ENCODE peak calls at places on chromosomes 13 and 19, in six cellular contexts. F is sigmoid colon, B is brain microvascular endothelial cell, A is OCI-LY7, N is cardiac fibroblast, O is body of pancreas. E is an unnamed sample.

GRCh38 chr19:28066161-28066560 is 1146.8 kb downstream of the UQCRFS1 start:
- DNase-seq in F (no peak), N (no peak), A (no peak), O (no peak), B (no peak), E (no peak)

GRCh38 chr13:21225082-21225481 is 48.6 kb downstream of the MRPL57 start:
- DNase-seq in O (no peak), N (no peak), A (no peak), B (no peak), F (no peak), E (no peak)

GRCh38 chr19:48646192-48646911 is 365 bp upstream of the CA11 start:
- DNase-seq in F (peak; percentile 95), N (peak; percentile 89), B (peak; percentile 68), A (peak; percentile 92), O (peak; percentile 90), E (peak; percentile 62)

GRCh38 chr13:29522044-29522685 is 73.3 kb downstream of the SLC7A1 start:
- DNase-seq in F (no peak), O (no peak), A (no peak), N (peak; percentile 97), B (peak; percentile 99), E (peak; percentile 99)

GRCh38 chr19:13597625-13598024 is 91.3 kb upstream of the CACNA1A start:
- DNase-seq in B (peak; percentile 45), N (peak; percentile 78), F (peak; percentile 70), O (peak; percentile 25), A (peak; percentile 74), E (peak; percentile 74)

GRCh38 chr13:62525652-62526051 is 1110.0 kb upstream of the PCDH20 start:
- DNase-seq in F (no peak), O (no peak), N (no peak), A (no peak), B (no peak), E (no peak)

GRCh38 chr13:70987043-70987442 is 878.8 kb upstream of the KLHL1 start:
- DNase-seq in B (no peak), O (no peak), A (no peak), F (no peak), N (no peak), E (no peak)

GRCh38 chr13:42892760-42893159 is 99.3 kb downstream of the EPSTI1 start:
- DNase-seq in B (peak; percentile 11), F (no peak), N (peak; percentile 52), O (no peak), A (no peak), E (peak; percentile 65)

GRCh38 chr13:27631156-27631555 is 9.5 kb downstream of the POLR1D start:
- DNase-seq in N (no peak), F (no peak), B (no peak), A (no peak), O (no peak), E (no peak)

GRCh38 chr13:99501952-99502310 is 659 bp downstream of the TM9SF2 start:
- DNase-seq in O (peak; percentile 31), N (peak; percentile 29), A (peak; percentile 18), F (no peak), B (peak; percentile 5), E (peak; percentile 35)

GRCh38 chr19:14786421-14786851 is 8.1 kb upstream of the ADGRE2 start:
- DNase-seq in B (no peak), A (peak; percentile 34), F (no peak), N (peak; percentile 26), O (no peak), E (no peak)

GRCh38 chr13:31172001-31172400 is 10.3 kb upstream of the HSPH1 start:
- DNase-seq in O (no peak), A (no peak), F (no peak), N (peak; percentile 80), B (peak; percentile 16), E (peak; percentile 55)

GRCh38 chr13:23928985-23929384 is 31.7 kb upstream of the C1QTNF9B start:
- DNase-seq in F (no peak), A (no peak), N (peak; percentile 46), O (no peak), B (peak; percentile 79), E (peak; percentile 69)

GRCh38 chr13:42027286-42027685 is 21.2 kb upstream of the DGKH start:
- DNase-seq in F (no peak), B (no peak), A (no peak), O (no peak), N (no peak), E (no peak)

GRCh38 chr19:32404939-32405430 is 585 bp upstream of the DPY19L3 start:
- DNase-seq in O (peak; percentile 72), B (peak; percentile 20), N (peak; percentile 50), A (peak; percentile 47), F (peak; percentile 80), E (peak; percentile 42)

GRCh38 chr19:45074744-45075143 is 1.5 kb downstream of the ZNF296 start:
- DNase-seq in N (no peak), O (no peak), A (no peak), B (no peak), F (no peak), E (no peak)

GRCh38 chr19:19050731-19051130 is 13.1 kb upstream of the SLC25A42 start:
- DNase-seq in O (no peak), N (no peak), B (no peak), F (no peak), A (no peak), E (no peak)

GRCh38 chr13:50128406-50129048 is 113.3 kb downstream of the KCNRG start:
- DNase-seq in A (peak; percentile 54), F (no peak), N (no peak), O (no peak), B (no peak), E (no peak)

GRCh38 chr19:45526143-45526542 is 18.9 kb downstream of the VASP start:
- DNase-seq in A (peak; percentile 28), N (peak; percentile 72), F (peak; percentile 83), B (peak; percentile 53), O (peak; percentile 62), E (peak; percentile 56)

GRCh38 chr19:40714519-40715299 is 2.0 kb downstream of the COQ8B start:
- DNase-seq in F (peak; percentile 97), O (peak; percentile 93), N (peak; percentile 97), A (peak; percentile 93), B (peak; percentile 91), E (peak; percentile 90)

GRCh38 chr13:29402168-29402621 is 193.3 kb downstream of the SLC7A1 start:
- DNase-seq in A (no peak), B (peak; percentile 14), N (peak; percentile 1), O (no peak), F (no peak), E (no peak)

GRCh38 chr13:83216521-83217245 is 665.6 kb downstream of the SLITRK1 start:
- DNase-seq in B (no peak), O (no peak), A (no peak), N (no peak), F (no peak), E (peak; percentile 37)

GRCh38 chr13:73299787-73300186 is 241.0 kb downstream of the KLF5 start:
- DNase-seq in N (no peak), O (no peak), B (no peak), A (no peak), F (no peak), E (peak; percentile 65)

GRCh38 chr13:48066310-48066989 is 28.5 kb downstream of the MED4 start:
- DNase-seq in B (no peak), F (no peak), O (no peak), N (peak; percentile 2), A (no peak), E (peak; percentile 30)

GRCh38 chr19:2261438-2262172 is 5.4 kb upstream of the JSRP1 start:
- DNase-seq in N (peak; percentile 51), B (no peak), A (peak; percentile 71), O (peak; percentile 51), F (no peak), E (no peak)
- TF ChIP-seq CTCF in N (peak; percentile 77), B (peak; percentile 78), A (peak; percentile 88), O (peak; percentile 53), F (peak; percentile 28), E (peak; percentile 55)

GRCh38 chr19:39276740-39277139 is 8.5 kb downstream of the IFNL2 start:
- DNase-seq in B (no peak), F (no peak), N (no peak), A (no peak), O (no peak), E (no peak)

GRCh38 chr19:39277598-39277997 is 9.4 kb downstream of the IFNL2 start:
- DNase-seq in F (no peak), B (peak; percentile 3), O (no peak), A (no peak), N (peak; percentile 22), E (no peak)

GRCh38 chr19:39284032-39284431 is 12.2 kb upstream of the IFNL1 start:
- DNase-seq in O (no peak), N (no peak), B (no peak), F (no peak), A (no peak), E (no peak)

DNA sequence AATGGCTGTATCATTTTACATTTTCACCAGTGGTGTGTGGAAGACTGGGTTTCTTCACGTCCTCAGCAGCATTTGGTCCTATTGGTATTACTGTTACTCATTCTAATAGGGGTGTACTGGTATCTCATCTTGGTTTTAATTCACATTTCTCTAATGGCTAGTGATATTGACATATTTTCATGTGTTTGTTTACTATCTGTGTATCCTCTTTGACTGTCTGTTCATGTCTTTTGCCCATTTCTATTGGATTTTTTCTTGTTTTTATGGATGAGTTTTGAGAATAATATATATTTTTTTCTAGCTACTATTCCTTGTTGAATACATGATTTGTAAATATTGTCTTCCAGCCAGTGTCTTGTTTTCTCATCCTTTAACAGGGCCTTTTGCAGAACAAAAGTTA is 13.8 kb downstream of the IFNL2 start:
- DNase-seq in A (no peak), F (no peak), O (no peak), N (no peak), B (no peak), E (no peak)
- TF ChIP-seq CTCF in A (no peak), F (no peak), O (no peak), N (no peak), B (no peak), E (no peak)

DNA sequence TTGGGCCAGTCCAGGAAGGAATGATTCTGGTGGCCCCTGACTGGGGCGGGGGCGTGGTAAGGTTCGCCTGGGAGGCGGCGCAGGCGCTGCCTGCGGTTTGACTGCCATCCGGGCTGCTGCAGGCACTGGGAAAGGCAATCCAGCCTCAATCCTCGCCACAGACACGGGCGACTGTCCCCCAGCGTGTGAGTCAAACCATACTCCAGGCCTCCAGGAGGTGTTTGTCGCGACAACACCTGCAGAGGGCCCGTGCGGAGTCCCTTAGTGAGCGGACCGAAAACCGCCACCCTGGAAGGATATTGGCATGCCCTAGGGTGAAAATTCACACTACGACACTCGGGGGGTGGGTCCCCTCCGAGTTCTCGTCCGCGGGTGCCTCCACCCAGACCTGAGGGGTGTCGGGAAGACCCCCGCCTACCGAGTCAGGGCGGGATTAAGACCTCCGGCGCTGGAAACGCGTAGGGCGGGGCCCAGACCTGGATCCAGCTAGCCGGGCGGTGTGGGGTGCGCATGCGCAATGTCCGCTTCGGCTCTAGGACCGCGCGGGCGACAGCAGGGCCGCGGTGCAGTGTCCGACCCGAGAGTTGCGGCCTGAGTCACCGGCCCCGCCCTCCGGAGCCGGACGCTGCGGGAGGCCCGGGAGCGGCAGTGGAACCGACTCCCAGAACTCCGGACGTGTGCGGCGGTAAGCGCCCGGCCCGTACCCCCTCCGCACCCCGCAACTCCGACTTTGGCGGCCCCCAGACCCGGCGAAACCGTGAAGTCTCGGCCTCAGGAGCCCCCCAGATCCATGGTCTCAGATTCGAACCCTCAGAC is at the start of gene CAPNS1:
- DNase-seq in N (peak; percentile 97), F (peak; percentile 99), B (peak; percentile 95), O (peak; percentile 97), A (peak; percentile 98), E (peak; percentile 93)
- TF ChIP-seq CTCF in N (no peak), F (no peak), B (peak; percentile 14), O (peak; percentile 30), A (peak; percentile 24), E (peak; percentile 8)

DNA sequence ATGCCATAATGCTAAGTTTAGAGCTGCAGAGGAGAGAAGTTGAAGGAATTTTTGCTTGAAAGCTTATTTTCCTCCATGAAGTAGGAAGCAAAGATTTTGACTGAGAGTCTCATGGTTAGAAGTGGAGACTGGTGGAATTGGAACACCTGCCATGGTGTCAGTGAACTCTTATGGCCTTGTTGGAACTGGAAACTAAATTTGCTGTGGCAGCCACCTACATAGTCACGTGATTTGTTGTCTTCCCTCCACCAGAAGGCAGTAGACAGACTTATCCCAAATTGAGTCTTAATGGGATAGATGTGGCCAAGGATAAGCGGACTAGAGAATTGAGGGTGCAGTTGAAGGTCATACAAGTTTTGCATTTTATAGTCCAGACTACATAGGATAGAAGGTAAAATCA is 22.1 kb downstream of the NDFIP2 start:
- DNase-seq in B (no peak), F (no peak), A (no peak), O (no peak), N (no peak), E (no peak)
- TF ChIP-seq CTCF in B (no peak), F (no peak), A (no peak), O (no peak), N (no peak), E (no peak)

E was measured in AG10803.